ENCODE peak calls at places on chromosomes 7 and 10, in five cellular contexts. U is HT-29; Z is stimulated activated CD4-positive, alpha-beta T cell treated with anti-CD3 and anti-CD28 coated beads, Interleukin-1b, Interleukin-23, amount 100 ng/mL, for 24 hours; D is GM12865; X is GM23248. G is an unnamed sample.

GRCh38 chr10:115941247-115941840 is 331.7 kb downstream of the GFRA1 start:
- DNase-seq in U (no peak), Z (no peak), D (no peak), X (peak), G (no peak)

GRCh38 chr7:5284304-5285281 is 1.9 kb downstream of the SLC29A4 start:
- DNase-seq in U (peak), Z (no peak), D (peak), X (no peak), G (peak)

GRCh38 chr10:83544049-83544448 is 595.3 kb upstream of the GHITM start:
- DNase-seq in U (no peak), Z (no peak), D (no peak), X (no peak), G (no peak)

GRCh38 chr10:119006451-119007210 is 22.9 kb upstream of the NANOS1 start:
- DNase-seq in U (peak), Z (no peak), D (no peak), X (peak), G (no peak)

GRCh38 chr10:131519723-131520122 is 208.2 kb upstream of the TCERG1L start:
- DNase-seq in U (no peak), Z (no peak), D (no peak), X (no peak), G (no peak)

GRCh38 chr10:23694446-23694920 is 255.6 kb downstream of the OTUD1 start:
- DNase-seq in U (no peak), Z (no peak), D (no peak), X (no peak), G (peak)

GRCh38 chr10:124619195-124619594 is 125.0 kb downstream of the FAM53B start:
- DNase-seq in U (peak), Z (no peak), D (peak), X (no peak), G (no peak)

GRCh38 chr10:3892440-3893101 is 107.6 kb upstream of the KLF6 start:
- DNase-seq in U (no peak), Z (no peak), D (no peak), X (peak), G (no peak)

GRCh38 chr10:110311357-110311949 is 6.7 kb upstream of the SMNDC1 start:
- DNase-seq in U (peak), Z (no peak), D (peak), X (peak), G (peak)

GRCh38 chr10:49135575-49136313 is 1.9 kb upstream of the FAM170B start:
- DNase-seq in U (no peak), Z (no peak), D (peak), X (peak), G (no peak)

GRCh38 chr7:132108553-132108952 is 467.7 kb downstream of the PLXNA4 start:
- DNase-seq in U (no peak), Z (no peak), D (no peak), X (no peak), G (no peak)

GRCh38 chr7:57388761-57389160 is 61.2 kb upstream of the ZNF716 start:
- DNase-seq in U (no peak), Z (no peak), D (no peak), X (no peak), G (no peak)

GRCh38 chr7:2002561-2003450 is 229.9 kb downstream of the MAD1L1 start:
- DNase-seq in U (no peak), Z (no peak), D (no peak), X (no peak), G (no peak)

GRCh38 chr7:95549818-95550529 is 46.3 kb downstream of the PDK4 start:
- DNase-seq in U (peak), Z (no peak), D (no peak), X (peak), G (peak)

GRCh38 chr7:157490465-157490912 is 153.7 kb downstream of the DNAJB6 start:
- DNase-seq in U (peak), Z (no peak), D (peak), X (peak), G (no peak)

GRCh38 chr10:85946713-85947326 is 419.8 kb downstream of the GRID1 start:
- DNase-seq in U (no peak), Z (no peak), D (peak), X (no peak), G (no peak)

GRCh38 chr10:71971769-71972555 is 7.8 kb downstream of the CHST3 start:
- DNase-seq in U (no peak), Z (no peak), D (peak), X (no peak), G (no peak)

GRCh38 chr7:111763221-111763791 is 201.0 kb upstream of the IMMP2L start:
- DNase-seq in U (peak), Z (no peak), D (peak), X (peak), G (no peak)

GRCh38 chr10:93899109-93899508 is 5.3 kb downstream of the SLC35G1 start:
- DNase-seq in U (no peak), Z (no peak), D (no peak), X (no peak), G (no peak)

GRCh38 chr7:92854501-92855238 is 18.3 kb upstream of the CDK6 start:
- DNase-seq in U (no peak), Z (no peak), D (peak), X (no peak), G (no peak)

GRCh38 chr10:48322017-48322416 is 15.5 kb downstream of the MAPK8 start:
- DNase-seq in U (no peak), Z (no peak), D (no peak), X (peak), G (no peak)

GRCh38 chr7:47087866-47088265 is 494.0 kb downstream of the TNS3 start:
- DNase-seq in U (no peak), Z (no peak), D (no peak), X (peak), G (no peak)

GRCh38 chr10:46255696-46256355 is 31.0 kb upstream of the ANTXRL start:
- DNase-seq in U (peak), Z (peak), D (peak), X (peak), G (peak)

GRCh38 chr7:17646181-17646956 is 293.9 kb downstream of the SNX13 start:
- DNase-seq in U (peak), Z (no peak), D (no peak), X (peak), G (no peak)

GRCh38 chr7:47226688-47227087 is 355.2 kb downstream of the TNS3 start:
- DNase-seq in U (no peak), Z (no peak), D (peak), X (no peak), G (no peak)

GRCh38 chr7:133436014-133436428 is 183.1 kb downstream of the EXOC4 start:
- DNase-seq in U (no peak), Z (no peak), D (no peak), X (peak), G (no peak)

GRCh38 chr7:5532520-5533335 is 109.1 kb upstream of the TNRC18 start:
- DNase-seq in U (peak), Z (no peak), D (peak), X (peak), G (peak)

GRCh38 chr10:34504534-34504933 is 310.6 kb downstream of the PARD3 start:
- DNase-seq in U (no peak), Z (no peak), D (no peak), X (peak), G (no peak)

GRCh38 chr10:132627736-132628512 is 90.3 kb downstream of the INPP5A start:
- DNase-seq in U (no peak), Z (no peak), D (no peak), X (peak), G (no peak)

GRCh38 chr7:12643644-12644043 is 43.8 kb upstream of the ARL4A start:
- DNase-seq in U (no peak), Z (no peak), D (peak), X (no peak), G (no peak)

GRCh38 chr10:22697101-22697500 is 17.3 kb downstream of the PIP4K2A start:
- DNase-seq in U (no peak), Z (no peak), D (no peak), X (no peak), G (no peak)

GRCh38 chr7:13797545-13797944 is 191.9 kb downstream of the ETV1 start:
- DNase-seq in U (no peak), Z (no peak), D (no peak), X (no peak), G (no peak)

GRCh38 chr7:5827755-5828154 is 46.3 kb upstream of the RNF216 start:
- DNase-seq in U (peak), Z (no peak), D (peak), X (peak), G (peak)

GRCh38 chr10:127928021-127928806 is 21.3 kb downstream of the PTPRE start:
- DNase-seq in U (peak), Z (no peak), D (no peak), X (peak), G (no peak)

G was measured in head of caudate nucleus.